ENCODE peak calls at places on chromosome 19, in five cellular contexts. H is BJ, Z is fibroblast of lung, J is lower leg skin, U is esophagus squamous epithelium. R is an unnamed sample.

GRCh38 chr19:16397791-16398529 is 73.3 kb downstream of the KLF2 start:
- DNase-seq in J (no peak), Z (peak; percentile 63), U (no peak), H (no peak), R (peak; percentile 52)

GRCh38 chr19:30664358-30665058 is 292.3 kb downstream of the ZNF536 start:
- DNase-seq in J (no peak), Z (no peak), U (no peak), H (no peak), R (peak; percentile 27)

GRCh38 chr19:31255863-31256600 is 93.2 kb downstream of the TSHZ3 start:
- DNase-seq in J (no peak), H (no peak), Z (no peak), U (no peak), R (no peak)

GRCh38 chr19:16588824-16589577 is 16.8 kb upstream of the SLC35E1 start:
- DNase-seq in H (no peak), U (no peak), Z (no peak), J (no peak), R (no peak)

GRCh38 chr19:33795370-33796163 is 1.1 kb upstream of the KCTD15 start:
- DNase-seq in U (no peak), H (peak; percentile 27), J (peak; percentile 94), Z (peak; percentile 85), R (peak; percentile 84)

GRCh38 chr19:4557186-4557970 is 2.1 kb downstream of the SEMA6B start:
- DNase-seq in Z (no peak), U (no peak), H (no peak), J (no peak), R (no peak)

GRCh38 chr19:3289971-3290569 is 65.6 kb downstream of the CELF5 start:
- DNase-seq in U (no peak), J (no peak), H (no peak), Z (no peak), R (no peak)

GRCh38 chr19:8340341-8341096 is 2.5 kb downstream of the KANK3 start:
- DNase-seq in J (no peak), H (no peak), Z (no peak), U (no peak), R (no peak)

GRCh38 chr19:2759965-2760364 is 20.1 kb upstream of the SLC39A3 start:
- DNase-seq in H (no peak), Z (no peak), J (no peak), U (no peak), R (no peak)

GRCh38 chr19:39430675-39431593 is 4.8 kb downstream of the RPS16 start:
- DNase-seq in J (peak; percentile 89), U (no peak), H (no peak), Z (peak; percentile 99), R (peak; percentile 95)

GRCh38 chr19:33064778-33065550 is at the start of gene RHPN2:
- DNase-seq in J (no peak), Z (peak; percentile 66), U (no peak), H (no peak), R (peak; percentile 81)

GRCh38 chr19:14517446-14517839 is 754 bp downstream of the DNAJB1 start:
- DNase-seq in J (no peak), Z (no peak), H (no peak), U (no peak), R (no peak)

GRCh38 chr19:38726761-38727301 is 17.4 kb downstream of the CAPN12 start:
- DNase-seq in Z (no peak), J (no peak), H (no peak), U (no peak), R (no peak)

GRCh38 chr19:4061178-4061682 is 5.5 kb downstream of the ZBTB7A start:
- DNase-seq in U (no peak), H (no peak), J (peak; percentile 98), Z (no peak), R (peak; percentile 60)

GRCh38 chr19:41175825-41176734 is 16.9 kb upstream of the CYP2S1 start:
- DNase-seq in J (no peak), U (no peak), H (peak; percentile 38), Z (peak; percentile 83), R (peak; percentile 65)

GRCh38 chr19:6536138-6536671 is 5.4 kb downstream of the TNFSF9 start:
- DNase-seq in U (peak; percentile 51), H (no peak), J (peak; percentile 90), Z (peak; percentile 36), R (peak; percentile 39)

GRCh38 chr19:7196721-7197168 is 97.5 kb downstream of the INSR start:
- DNase-seq in U (no peak), Z (no peak), H (no peak), J (peak; percentile 90), R (peak; percentile 17)

GRCh38 chr19:49820125-49820524 is 2.0 kb downstream of the MED25 start:
- DNase-seq in H (no peak), U (no peak), J (no peak), Z (peak; percentile 17), R (no peak)

GRCh38 chr19:17601683-17602082 is 46.2 kb downstream of the COLGALT1 start:
- DNase-seq in Z (no peak), H (no peak), U (no peak), J (no peak), R (no peak)

GRCh38 chr19:16325161-16325527 is 518 bp downstream of the KLF2 start:
- DNase-seq in Z (no peak), J (peak; percentile 90), U (no peak), H (no peak), R (no peak)

GRCh38 chr19:56066152-56067023 is 54.7 kb downstream of the ZNF787 start:
- DNase-seq in Z (peak; percentile 16), J (peak; percentile 90), H (no peak), U (no peak), R (peak; percentile 43)

GRCh38 chr19:55433292-55433691 is 9.8 kb downstream of the SHISA7 start:
- DNase-seq in Z (no peak), J (no peak), H (no peak), U (no peak), R (no peak)

GRCh38 chr19:16614941-16615340 is 13.1 kb downstream of the MED26 start:
- DNase-seq in U (no peak), Z (no peak), J (no peak), H (no peak), R (no peak)

GRCh38 chr19:19538767-19539166 is 702 bp downstream of the CILP2 start:
- DNase-seq in J (no peak), U (no peak), H (no peak), Z (no peak), R (peak; percentile 20)
- H3K4me3 ChIP-seq in J (no peak overlapping the region), U (peak overlapping the region; percentile 57), H (no peak overlapping the region), Z (peak overlapping the region; percentile 43), R (no peak overlapping the region)

GRCh38 chr19:10667867-10668266 is 13.7 kb downstream of the ILF3 start:
- DNase-seq in H (no peak), J (no peak), Z (no peak), U (no peak), R (no peak)

GRCh38 chr19:10660346-10660745 is 6.2 kb downstream of the ILF3 start:
- DNase-seq in H (no peak), J (no peak), U (no peak), Z (no peak), R (no peak)

GRCh38 chr19:10661946-10662345 is 7.8 kb downstream of the ILF3 start:
- DNase-seq in Z (no peak), H (no peak), J (no peak), U (no peak), R (no peak)

DNA sequence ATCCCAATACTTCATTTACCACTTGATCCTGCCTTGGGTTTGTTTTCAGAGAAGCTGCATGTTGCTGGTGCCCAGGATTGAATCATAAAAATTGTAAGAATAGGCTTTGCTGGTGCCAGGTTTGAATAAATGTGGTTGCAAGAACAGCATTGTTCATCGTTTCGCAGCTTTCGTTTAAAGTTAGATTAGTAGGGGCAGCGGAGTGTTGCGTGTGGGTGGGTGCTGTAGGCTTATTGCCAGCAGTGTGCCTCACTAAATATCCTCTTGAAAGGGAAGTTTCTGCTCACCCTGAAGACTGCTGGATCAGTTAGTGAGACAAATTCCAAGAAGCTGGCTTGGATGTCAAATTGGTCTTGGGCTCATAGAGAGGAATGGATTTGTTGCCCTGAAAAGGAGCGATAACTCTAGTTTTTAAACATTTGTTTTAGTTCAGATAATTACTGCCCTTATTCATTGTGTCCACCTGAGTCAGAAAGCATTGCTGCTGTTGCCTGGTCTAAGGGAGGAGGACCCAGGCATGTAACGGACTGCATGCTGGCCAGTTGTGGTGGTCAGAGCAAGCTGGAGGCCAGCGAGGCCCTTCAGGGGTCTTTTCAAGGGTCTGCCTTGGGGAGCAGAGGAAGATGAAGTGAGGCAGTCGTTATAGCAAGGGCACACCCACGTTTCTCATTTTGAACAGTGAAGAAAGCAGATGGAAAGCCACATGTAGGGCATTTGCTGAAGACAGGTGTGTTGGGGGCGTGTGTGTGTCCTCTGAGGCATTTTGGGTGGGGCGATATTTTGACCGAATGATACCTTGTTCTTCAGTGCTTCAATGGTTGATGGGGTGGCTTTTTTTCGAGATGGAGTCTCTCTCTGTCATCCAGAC is 8.5 kb downstream of the ILF3 start:
- DNase-seq in U (no peak), Z (peak; percentile 81), J (no peak), H (no peak), R (peak; percentile 50)
- H3K4me3 ChIP-seq in U (no peak overlapping the region), Z (no peak overlapping the region), J (no peak overlapping the region), H (no peak overlapping the region), R (no peak overlapping the region)

DNA sequence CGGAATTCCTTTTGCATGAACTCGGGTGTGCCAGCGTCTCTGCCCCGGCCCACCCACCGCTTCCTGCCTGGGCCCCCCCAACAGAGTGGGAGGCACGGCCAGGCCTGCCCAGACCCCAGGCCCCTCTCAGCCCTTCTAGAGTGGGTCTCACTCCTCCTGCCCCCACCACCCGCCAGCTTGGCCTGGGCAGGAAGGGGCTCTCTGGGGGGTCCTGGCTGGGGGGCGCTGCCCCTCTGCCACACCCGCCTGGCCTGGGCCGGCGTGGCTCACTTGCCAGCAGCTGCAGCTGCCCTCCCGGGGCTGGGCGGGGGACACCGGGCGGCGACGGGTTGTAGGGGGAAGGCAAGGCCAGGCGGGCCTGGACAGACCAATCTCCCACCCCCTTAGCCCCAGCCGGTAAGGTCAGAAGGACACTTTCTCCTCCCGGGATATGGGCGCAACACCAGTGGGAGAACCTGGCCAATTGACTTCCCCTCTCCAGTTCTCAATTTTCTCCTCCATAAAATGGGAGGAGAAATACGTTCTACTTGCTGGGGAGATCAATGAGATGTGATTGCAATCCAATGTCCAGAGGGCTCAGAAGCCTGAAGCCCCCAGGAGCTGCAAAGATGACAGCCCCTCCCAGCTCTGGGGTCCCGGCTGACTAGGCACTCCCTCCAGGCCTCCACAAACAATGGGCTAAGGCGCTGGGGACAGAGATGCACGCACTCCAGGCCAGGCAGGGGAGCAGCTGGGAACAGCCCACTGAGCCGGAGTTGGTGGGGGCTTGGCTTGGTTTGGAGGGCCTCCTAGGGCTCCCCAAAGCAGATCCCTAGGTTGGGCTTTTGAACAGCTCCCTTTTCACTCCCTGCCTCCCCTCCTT is 2.4 kb downstream of the CRLF1 start:
- DNase-seq in U (no peak), Z (no peak), J (no peak), H (no peak), R (no peak)
- H3K4me3 ChIP-seq in U (peak overlapping the region; percentile 63), Z (no peak overlapping the region), J (no peak overlapping the region), H (no peak overlapping the region), R (no peak overlapping the region)

GRCh38 chr19:29173896-29174295 is 39.1 kb downstream of the UQCRFS1 start:
- DNase-seq in U (no peak), J (no peak), H (no peak), Z (no peak), R (no peak)

GRCh38 chr19:29171525-29171924 is 41.4 kb downstream of the UQCRFS1 start:
- DNase-seq in U (no peak), Z (no peak), H (no peak), J (no peak), R (no peak)

GRCh38 chr19:29172302-29172701 is 40.6 kb downstream of the UQCRFS1 start:
- DNase-seq in H (no peak), U (no peak), Z (no peak), J (no peak), R (no peak)

DNA sequence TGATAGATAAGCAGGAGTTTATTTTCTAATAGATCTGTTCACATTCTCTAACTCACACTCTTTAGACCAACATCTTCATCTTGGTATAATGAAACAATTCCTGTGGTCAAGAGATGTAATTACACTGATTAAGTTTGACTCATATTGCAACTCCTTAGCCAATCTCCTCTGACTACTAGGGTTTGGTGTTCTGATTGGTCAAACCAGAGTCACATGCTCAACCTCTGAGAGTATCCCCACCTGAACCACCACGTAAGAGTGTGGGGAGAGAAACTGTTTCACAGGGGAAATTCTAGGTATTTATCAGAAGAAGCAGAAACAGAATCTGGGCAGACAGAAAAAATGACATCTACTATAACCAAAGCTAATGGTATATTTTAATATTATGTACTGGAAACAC is 42.4 kb downstream of the UQCRFS1 start:
- DNase-seq in J (no peak), Z (no peak), U (no peak), H (no peak), R (no peak)
- H3K4me3 ChIP-seq in J (no peak overlapping the region), Z (no peak overlapping the region), U (no peak overlapping the region), H (no peak overlapping the region), R (no peak overlapping the region)

R was measured in cardiac fibroblast.